ENCODE peak calls at places on chromosome 3, in nine cellular contexts. One of them, this sample, is unnamed.

GRCh38 chr3:122773856-122774535 is 19.6 kb downstream of the HSPBAP1 start:
- DNase-seq in choroid plexus epithelial cell: no peak
- DNase-seq in stomach: no peak
- DNase-seq in AG09309: no peak
- DNase-seq in cardiac fibroblast: no peak
- DNase-seq in left ventricle myocardium inferior: no peak
- DNase-seq in foreskin fibroblast: no peak
- DNase-seq in bronchial epithelial cell: no peak
- DNase-seq in coronary artery: no peak
- DNase-seq in this sample: no peak

GRCh38 chr3:137972401-137972800 is 37.6 kb upstream of the CLDN18 start:
- DNase-seq in choroid plexus epithelial cell: no peak
- DNase-seq in stomach: no peak
- DNase-seq in AG09309: no peak
- DNase-seq in cardiac fibroblast: no peak
- DNase-seq in left ventricle myocardium inferior: no peak
- DNase-seq in foreskin fibroblast: no peak
- DNase-seq in bronchial epithelial cell: no peak
- DNase-seq in coronary artery: no peak
- DNase-seq in this sample: no peak

GRCh38 chr3:11096266-11097135 is 57.8 kb upstream of the HRH1 start:
- DNase-seq in choroid plexus epithelial cell: peak
- DNase-seq in stomach: peak
- DNase-seq in AG09309: peak
- DNase-seq in cardiac fibroblast: peak
- DNase-seq in left ventricle myocardium inferior: peak
- DNase-seq in foreskin fibroblast: peak
- DNase-seq in bronchial epithelial cell: peak
- DNase-seq in coronary artery: peak
- DNase-seq in this sample: peak

GRCh38 chr3:43473228-43473627 is 148.6 kb downstream of the ANO10 start:
- DNase-seq in choroid plexus epithelial cell: no peak
- DNase-seq in stomach: no peak
- DNase-seq in AG09309: no peak
- DNase-seq in cardiac fibroblast: no peak
- DNase-seq in left ventricle myocardium inferior: no peak
- DNase-seq in foreskin fibroblast: no peak
- DNase-seq in bronchial epithelial cell: no peak
- DNase-seq in coronary artery: no peak
- DNase-seq in this sample: no peak

GRCh38 chr3:125214738-125215137 is 2.2 kb upstream of the SLC12A8 start:
- DNase-seq in choroid plexus epithelial cell: no peak
- DNase-seq in stomach: no peak
- DNase-seq in AG09309: no peak
- DNase-seq in cardiac fibroblast: no peak
- DNase-seq in left ventricle myocardium inferior: no peak
- DNase-seq in foreskin fibroblast: peak
- DNase-seq in bronchial epithelial cell: no peak
- DNase-seq in coronary artery: no peak
- DNase-seq in this sample: no peak

GRCh38 chr3:160225181-160226025 is at the start of gene C3orf80:
- DNase-seq in choroid plexus epithelial cell: peak
- DNase-seq in stomach: peak
- DNase-seq in AG09309: no peak
- DNase-seq in cardiac fibroblast: peak
- DNase-seq in left ventricle myocardium inferior: peak
- DNase-seq in foreskin fibroblast: peak
- DNase-seq in bronchial epithelial cell: peak
- DNase-seq in coronary artery: no peak
- DNase-seq in this sample: peak

GRCh38 chr3:44862221-44862637 is 517 bp downstream of the TMEM42 start:
- DNase-seq in choroid plexus epithelial cell: peak
- DNase-seq in stomach: no peak
- DNase-seq in AG09309: no peak
- DNase-seq in cardiac fibroblast: no peak
- DNase-seq in left ventricle myocardium inferior: no peak
- DNase-seq in foreskin fibroblast: no peak
- DNase-seq in bronchial epithelial cell: peak
- DNase-seq in coronary artery: no peak
- DNase-seq in this sample: no peak

GRCh38 chr3:129001101-129001816 is at the start of gene EFCC1:
- DNase-seq in choroid plexus epithelial cell: no peak
- DNase-seq in stomach: no peak
- DNase-seq in AG09309: no peak
- DNase-seq in cardiac fibroblast: peak
- DNase-seq in left ventricle myocardium inferior: peak
- DNase-seq in foreskin fibroblast: peak
- DNase-seq in bronchial epithelial cell: no peak
- DNase-seq in coronary artery: no peak
- DNase-seq in this sample: no peak

GRCh38 chr3:44482721-44483120 is 5.3 kb upstream of the ZNF445 start:
- DNase-seq in choroid plexus epithelial cell: no peak
- DNase-seq in stomach: peak
- DNase-seq in AG09309: no peak
- DNase-seq in cardiac fibroblast: peak
- DNase-seq in left ventricle myocardium inferior: no peak
- DNase-seq in foreskin fibroblast: no peak
- DNase-seq in bronchial epithelial cell: peak
- DNase-seq in coronary artery: no peak
- DNase-seq in this sample: no peak

GRCh38 chr3:189947948-189948723 is 172.6 kb downstream of the P3H2 start:
- DNase-seq in choroid plexus epithelial cell: peak
- DNase-seq in stomach: no peak
- DNase-seq in AG09309: no peak
- DNase-seq in cardiac fibroblast: peak
- DNase-seq in left ventricle myocardium inferior: no peak
- DNase-seq in foreskin fibroblast: peak
- DNase-seq in bronchial epithelial cell: peak
- DNase-seq in coronary artery: no peak
- DNase-seq in this sample: peak

GRCh38 chr3:189949580-189949979 is 171.1 kb downstream of the P3H2 start:
- DNase-seq in choroid plexus epithelial cell: no peak
- DNase-seq in stomach: no peak
- DNase-seq in AG09309: no peak
- DNase-seq in cardiac fibroblast: no peak
- DNase-seq in left ventricle myocardium inferior: no peak
- DNase-seq in foreskin fibroblast: no peak
- DNase-seq in bronchial epithelial cell: no peak
- DNase-seq in coronary artery: no peak
- DNase-seq in this sample: no peak

GRCh38 chr3:189947068-189947467 is 173.6 kb downstream of the P3H2 start:
- DNase-seq in choroid plexus epithelial cell: peak
- DNase-seq in stomach: no peak
- DNase-seq in AG09309: no peak
- DNase-seq in cardiac fibroblast: no peak
- DNase-seq in left ventricle myocardium inferior: no peak
- DNase-seq in foreskin fibroblast: no peak
- DNase-seq in bronchial epithelial cell: no peak
- DNase-seq in coronary artery: no peak
- DNase-seq in this sample: no peak

GRCh38 chr3:189950258-189950657 is 170.4 kb downstream of the P3H2 start:
- DNase-seq in choroid plexus epithelial cell: peak
- DNase-seq in stomach: no peak
- DNase-seq in AG09309: no peak
- DNase-seq in cardiac fibroblast: no peak
- DNase-seq in left ventricle myocardium inferior: no peak
- DNase-seq in foreskin fibroblast: peak
- DNase-seq in bronchial epithelial cell: peak
- DNase-seq in coronary artery: no peak
- DNase-seq in this sample: no peak

DNA sequence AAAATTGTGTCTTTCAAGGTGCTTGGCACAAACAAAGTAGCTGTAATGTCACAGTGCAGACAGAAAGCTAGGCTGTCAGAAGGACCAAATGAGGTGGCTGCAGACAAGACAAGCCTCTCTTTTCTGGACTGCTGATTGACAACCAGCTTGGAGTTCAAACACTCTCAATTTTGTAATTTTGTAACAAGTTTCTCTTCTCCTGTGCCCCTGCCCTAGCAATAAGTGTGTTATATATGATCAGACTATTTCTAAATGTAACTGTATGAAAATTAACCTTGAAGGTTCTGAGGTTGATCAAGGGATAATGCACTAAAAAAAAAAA is 172.0 kb downstream of the P3H2 start:
- DNase-seq in choroid plexus epithelial cell: no peak
- DNase-seq in stomach: no peak
- DNase-seq in AG09309: no peak
- DNase-seq in cardiac fibroblast: no peak
- DNase-seq in left ventricle myocardium inferior: no peak
- DNase-seq in foreskin fibroblast: no peak
- DNase-seq in bronchial epithelial cell: no peak
- DNase-seq in coronary artery: no peak
- DNase-seq in this sample: no peak
- TF ChIP-seq CTCF in choroid plexus epithelial cell: no peak
- TF ChIP-seq CTCF in stomach: peak
- TF ChIP-seq CTCF in AG09309: no peak
- TF ChIP-seq CTCF in cardiac fibroblast: no peak
- TF ChIP-seq CTCF in left ventricle myocardium inferior: no peak
- TF ChIP-seq CTCF in foreskin fibroblast: no peak
- TF ChIP-seq CTCF in bronchial epithelial cell: no peak
- TF ChIP-seq CTCF in coronary artery: no peak
- TF ChIP-seq CTCF in this sample: peak

GRCh38 chr3:113002033-113002432 is 11.2 kb downstream of the GTPBP8 start:
- DNase-seq in choroid plexus epithelial cell: no peak
- DNase-seq in stomach: no peak
- DNase-seq in AG09309: no peak
- DNase-seq in cardiac fibroblast: no peak
- DNase-seq in left ventricle myocardium inferior: no peak
- DNase-seq in foreskin fibroblast: no peak
- DNase-seq in bronchial epithelial cell: no peak
- DNase-seq in coronary artery: no peak
- DNase-seq in this sample: no peak
- TF ChIP-seq CTCF in choroid plexus epithelial cell: no peak
- TF ChIP-seq CTCF in stomach: no peak
- TF ChIP-seq CTCF in AG09309: no peak
- TF ChIP-seq CTCF in cardiac fibroblast: no peak
- TF ChIP-seq CTCF in left ventricle myocardium inferior: no peak
- TF ChIP-seq CTCF in foreskin fibroblast: no peak
- TF ChIP-seq CTCF in bronchial epithelial cell: no peak
- TF ChIP-seq CTCF in coronary artery: no peak
- TF ChIP-seq CTCF in this sample: no peak

GRCh38 chr3:67595424-67595823 is 59.0 kb downstream of the SUCLG2 start:
- DNase-seq in choroid plexus epithelial cell: no peak
- DNase-seq in stomach: no peak
- DNase-seq in AG09309: no peak
- DNase-seq in cardiac fibroblast: no peak
- DNase-seq in left ventricle myocardium inferior: no peak
- DNase-seq in foreskin fibroblast: no peak
- DNase-seq in bronchial epithelial cell: no peak
- DNase-seq in coronary artery: no peak
- DNase-seq in this sample: no peak

GRCh38 chr3:67598814-67599556 is 55.4 kb downstream of the SUCLG2 start:
- DNase-seq in choroid plexus epithelial cell: no peak
- DNase-seq in stomach: no peak
- DNase-seq in AG09309: no peak
- DNase-seq in cardiac fibroblast: no peak
- DNase-seq in left ventricle myocardium inferior: no peak
- DNase-seq in foreskin fibroblast: no peak
- DNase-seq in bronchial epithelial cell: no peak
- DNase-seq in coronary artery: no peak
- DNase-seq in this sample: no peak

GRCh38 chr3:67593761-67594234 is 60.6 kb downstream of the SUCLG2 start:
- DNase-seq in choroid plexus epithelial cell: peak
- DNase-seq in stomach: no peak
- DNase-seq in AG09309: peak
- DNase-seq in cardiac fibroblast: peak
- DNase-seq in left ventricle myocardium inferior: no peak
- DNase-seq in foreskin fibroblast: peak
- DNase-seq in bronchial epithelial cell: peak
- DNase-seq in coronary artery: no peak
- DNase-seq in this sample: peak
- TF ChIP-seq CTCF in choroid plexus epithelial cell: peak
- TF ChIP-seq CTCF in stomach: no peak
- TF ChIP-seq CTCF in AG09309: peak
- TF ChIP-seq CTCF in cardiac fibroblast: peak
- TF ChIP-seq CTCF in left ventricle myocardium inferior: no peak
- TF ChIP-seq CTCF in foreskin fibroblast: no peak
- TF ChIP-seq CTCF in bronchial epithelial cell: peak
- TF ChIP-seq CTCF in coronary artery: no peak
- TF ChIP-seq CTCF in this sample: no peak

GRCh38 chr3:63966871-63967270 is 54.7 kb upstream of the SCAANT1 start:
- DNase-seq in choroid plexus epithelial cell: no peak
- DNase-seq in stomach: no peak
- DNase-seq in AG09309: no peak
- DNase-seq in cardiac fibroblast: no peak
- DNase-seq in left ventricle myocardium inferior: no peak
- DNase-seq in foreskin fibroblast: no peak
- DNase-seq in bronchial epithelial cell: peak
- DNase-seq in coronary artery: no peak
- DNase-seq in this sample: no peak
- TF ChIP-seq CTCF in choroid plexus epithelial cell: no peak
- TF ChIP-seq CTCF in stomach: no peak
- TF ChIP-seq CTCF in AG09309: no peak
- TF ChIP-seq CTCF in cardiac fibroblast: no peak
- TF ChIP-seq CTCF in left ventricle myocardium inferior: no peak
- TF ChIP-seq CTCF in foreskin fibroblast: no peak
- TF ChIP-seq CTCF in bronchial epithelial cell: no peak
- TF ChIP-seq CTCF in coronary artery: no peak
- TF ChIP-seq CTCF in this sample: no peak

GRCh38 chr3:67624078-67624477 is 30.3 kb downstream of the SUCLG2 start:
- DNase-seq in choroid plexus epithelial cell: no peak
- DNase-seq in stomach: no peak
- DNase-seq in AG09309: no peak
- DNase-seq in cardiac fibroblast: no peak
- DNase-seq in left ventricle myocardium inferior: no peak
- DNase-seq in foreskin fibroblast: no peak
- DNase-seq in bronchial epithelial cell: no peak
- DNase-seq in coronary artery: no peak
- DNase-seq in this sample: no peak
- TF ChIP-seq CTCF in choroid plexus epithelial cell: no peak
- TF ChIP-seq CTCF in stomach: no peak
- TF ChIP-seq CTCF in AG09309: no peak
- TF ChIP-seq CTCF in cardiac fibroblast: no peak
- TF ChIP-seq CTCF in left ventricle myocardium inferior: no peak
- TF ChIP-seq CTCF in foreskin fibroblast: no peak
- TF ChIP-seq CTCF in bronchial epithelial cell: no peak
- TF ChIP-seq CTCF in coronary artery: no peak
- TF ChIP-seq CTCF in this sample: no peak

This sample was measured in PC-9.